ENCODE peak calls at places on chromosomes 16 and 17, in five cellular contexts. One of them, this sample, is unnamed.

GRCh38 chr17:68657166-68657940 is 56.2 kb upstream of the FAM20A start:
- DNase-seq in stomach: no peak
- DNase-seq in prostate gland: no peak
- DNase-seq in body of pancreas: no peak
- DNase-seq in adrenal gland: no peak
- DNase-seq in this sample: no peak

GRCh38 chr16:68416057-68417046 is 32.0 kb downstream of the SMPD3 start:
- DNase-seq in prostate gland: peak; percentile 90
- DNase-seq in adrenal gland: no peak
- DNase-seq in stomach: peak; percentile 66
- DNase-seq in body of pancreas: peak; percentile 79
- DNase-seq in this sample: peak; percentile 69

GRCh38 chr16:27729516-27730304 is 179.8 kb downstream of the KATNIP start:
- DNase-seq in prostate gland: no peak
- DNase-seq in body of pancreas: no peak
- DNase-seq in stomach: no peak
- DNase-seq in adrenal gland: peak; percentile 32
- DNase-seq in this sample: no peak

GRCh38 chr16:88840589-88841215 is 16.0 kb downstream of the GALNS start:
- DNase-seq in adrenal gland: no peak
- DNase-seq in prostate gland: no peak
- DNase-seq in stomach: no peak
- DNase-seq in body of pancreas: no peak
- DNase-seq in this sample: no peak

GRCh38 chr17:16516594-16517018 is 24.6 kb upstream of the LRRC75A start:
- DNase-seq in prostate gland: no peak
- DNase-seq in stomach: no peak
- DNase-seq in adrenal gland: peak; percentile 74
- DNase-seq in body of pancreas: no peak
- DNase-seq in this sample: no peak

GRCh38 chr16:52586159-52586558 is 39.2 kb upstream of the TOX3 start:
- DNase-seq in body of pancreas: no peak
- DNase-seq in stomach: no peak
- DNase-seq in adrenal gland: no peak
- DNase-seq in prostate gland: no peak
- DNase-seq in this sample: no peak

GRCh38 chr17:45264988-45265387 is 3.1 kb upstream of the SPATA32 start:
- DNase-seq in stomach: no peak
- DNase-seq in prostate gland: no peak
- DNase-seq in adrenal gland: no peak
- DNase-seq in body of pancreas: no peak
- DNase-seq in this sample: no peak

GRCh38 chr17:7716901-7717755 is at the start of gene DNAH2:
- DNase-seq in body of pancreas: peak; percentile 87
- DNase-seq in prostate gland: peak; percentile 82
- DNase-seq in stomach: peak; percentile 77
- DNase-seq in adrenal gland: peak; percentile 76
- DNase-seq in this sample: peak; percentile 66

GRCh38 chr17:2906907-2907306 is 110.7 kb downstream of the RAP1GAP2 start:
- DNase-seq in body of pancreas: no peak
- DNase-seq in stomach: no peak
- DNase-seq in prostate gland: no peak
- DNase-seq in adrenal gland: no peak
- DNase-seq in this sample: no peak

GRCh38 chr16:27639588-27640276 is 89.8 kb downstream of the KATNIP start:
- DNase-seq in stomach: no peak
- DNase-seq in body of pancreas: no peak
- DNase-seq in adrenal gland: no peak
- DNase-seq in prostate gland: peak; percentile 33
- DNase-seq in this sample: no peak

GRCh38 chr16:76797457-76797856 is 393.5 kb upstream of the MON1B start:
- DNase-seq in prostate gland: no peak
- DNase-seq in body of pancreas: no peak
- DNase-seq in adrenal gland: no peak
- DNase-seq in stomach: no peak
- DNase-seq in this sample: no peak

GRCh38 chr17:40901981-40902862 is 17.2 kb upstream of the KRT20 start:
- DNase-seq in adrenal gland: no peak
- DNase-seq in prostate gland: peak; percentile 74
- DNase-seq in stomach: no peak
- DNase-seq in body of pancreas: no peak
- DNase-seq in this sample: no peak

GRCh38 chr17:37179893-37180292 is 195.9 kb upstream of the C17orf78 start:
- DNase-seq in body of pancreas: no peak
- DNase-seq in adrenal gland: no peak
- DNase-seq in prostate gland: no peak
- DNase-seq in stomach: no peak
- DNase-seq in this sample: no peak

GRCh38 chr16:87042551-87043272 is 274.5 kb downstream of the C16orf95 start:
- DNase-seq in prostate gland: no peak
- DNase-seq in stomach: no peak
- DNase-seq in body of pancreas: peak; percentile 33
- DNase-seq in adrenal gland: no peak
- DNase-seq in this sample: no peak

GRCh38 chr17:79617304-79617703 is 6.5 kb upstream of the RBFOX3 start:
- DNase-seq in prostate gland: no peak
- DNase-seq in stomach: no peak
- DNase-seq in body of pancreas: no peak
- DNase-seq in adrenal gland: no peak
- DNase-seq in this sample: no peak

GRCh38 chr16:1635070-1635469 is 22.9 kb downstream of the CRAMP1 start:
- DNase-seq in prostate gland: no peak
- DNase-seq in stomach: no peak
- DNase-seq in body of pancreas: no peak
- DNase-seq in adrenal gland: no peak
- DNase-seq in this sample: no peak

GRCh38 chr16:54936086-54936978 is 5.7 kb downstream of the IRX5 start:
- DNase-seq in adrenal gland: no peak
- DNase-seq in body of pancreas: no peak
- DNase-seq in prostate gland: peak; percentile 40
- DNase-seq in stomach: no peak
- DNase-seq in this sample: no peak

GRCh38 chr17:2897605-2898004 is 101.4 kb downstream of the RAP1GAP2 start:
- DNase-seq in stomach: no peak
- DNase-seq in prostate gland: no peak
- DNase-seq in body of pancreas: peak; percentile 79
- DNase-seq in adrenal gland: no peak
- DNase-seq in this sample: no peak

GRCh38 chr16:60605176-60605575 is 1431.1 kb downstream of the CDH8 start:
- DNase-seq in stomach: no peak
- DNase-seq in adrenal gland: no peak
- DNase-seq in body of pancreas: no peak
- DNase-seq in prostate gland: no peak
- DNase-seq in this sample: no peak

GRCh38 chr17:63601439-63602371 is 1.0 kb downstream of the TACO1 start:
- DNase-seq in body of pancreas: no peak
- DNase-seq in prostate gland: no peak
- DNase-seq in stomach: no peak
- DNase-seq in adrenal gland: no peak
- DNase-seq in this sample: peak; percentile 83

GRCh38 chr17:76379646-76380376 is 4.6 kb upstream of the SPHK1 start:
- DNase-seq in stomach: no peak
- DNase-seq in body of pancreas: no peak
- DNase-seq in adrenal gland: no peak
- DNase-seq in prostate gland: no peak
- DNase-seq in this sample: no peak

GRCh38 chr17:76138234-76138895 is 2.7 kb downstream of the FOXJ1 start:
- DNase-seq in body of pancreas: peak; percentile 64
- DNase-seq in prostate gland: no peak
- DNase-seq in adrenal gland: no peak
- DNase-seq in stomach: no peak
- DNase-seq in this sample: no peak

DNA sequence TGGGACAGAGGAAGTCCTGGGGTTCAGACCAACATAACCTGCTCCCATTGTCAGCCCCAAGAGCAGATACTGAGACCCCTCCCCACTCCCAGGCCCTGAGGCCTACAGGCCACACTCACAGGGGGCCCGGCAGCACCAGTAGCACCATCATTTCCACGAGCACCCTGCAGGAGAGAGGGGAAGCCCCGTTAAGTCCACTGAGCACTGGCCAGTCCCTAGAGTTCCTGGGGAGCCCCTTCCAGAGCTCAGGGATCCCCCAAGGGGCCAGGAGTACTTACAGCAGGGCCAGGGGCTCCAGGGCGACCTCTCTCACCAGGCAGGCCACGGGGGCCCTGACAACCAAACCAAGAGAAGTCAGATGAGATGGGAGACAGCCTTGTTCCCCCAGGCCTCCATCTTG is 5.4 kb downstream of the COL1A1 start:
- DNase-seq in adrenal gland: no peak
- DNase-seq in prostate gland: no peak
- DNase-seq in body of pancreas: no peak
- DNase-seq in stomach: no peak
- DNase-seq in this sample: no peak
- H3K4me3 ChIP-seq in adrenal gland: no peak overlapping the region
- H3K4me3 ChIP-seq in prostate gland: no peak overlapping the region
- H3K4me3 ChIP-seq in body of pancreas: no peak overlapping the region
- H3K4me3 ChIP-seq in stomach: no peak overlapping the region
- H3K4me3 ChIP-seq in this sample: no peak overlapping the region

GRCh38 chr16:4450430-4450829 is 24.0 kb downstream of the NMRAL1 start:
- DNase-seq in prostate gland: no peak
- DNase-seq in body of pancreas: no peak
- DNase-seq in stomach: no peak
- DNase-seq in adrenal gland: no peak
- DNase-seq in this sample: no peak
- H3K36me3 ChIP-seq in prostate gland: peaks cover 49% of the 10 kb centered on the region
- H3K36me3 ChIP-seq in body of pancreas: peaks cover 15% of the 10 kb centered on the region
- H3K36me3 ChIP-seq in stomach: peaks cover 100% of the 10 kb centered on the region
- H3K36me3 ChIP-seq in adrenal gland: no peaks in the 10 kb centered on the region
- H3K36me3 ChIP-seq in this sample: peaks cover 54% of the 10 kb centered on the region

DNA sequence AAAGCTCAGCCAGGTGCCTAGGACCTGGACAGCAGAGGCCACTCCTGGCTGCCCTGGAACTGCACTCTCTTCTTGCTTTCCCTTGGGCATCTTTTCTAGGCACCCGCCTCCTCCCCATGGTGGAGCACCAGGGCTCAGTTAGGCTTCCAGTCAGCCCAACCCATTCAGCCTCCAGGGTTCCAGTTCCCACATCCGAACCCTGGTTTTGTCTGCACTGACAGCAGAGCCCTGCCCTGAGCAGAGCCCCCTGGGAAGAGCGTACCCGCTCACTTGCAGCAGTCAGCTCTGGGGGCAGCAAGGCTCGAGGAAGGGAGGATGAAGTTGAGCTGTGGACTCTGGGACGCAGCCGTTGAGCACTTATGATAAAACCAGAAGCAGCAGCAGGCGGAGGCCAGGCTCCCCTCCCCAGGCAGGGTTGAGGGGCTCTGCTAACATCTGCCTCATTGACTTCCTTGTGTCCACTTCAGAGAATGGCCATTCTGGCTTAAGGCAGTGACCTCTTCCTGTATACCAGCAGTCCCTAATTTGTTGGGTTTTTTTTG is 213.2 kb downstream of the NTN1 start:
- DNase-seq in stomach: no peak
- DNase-seq in prostate gland: no peak
- DNase-seq in adrenal gland: no peak
- DNase-seq in body of pancreas: no peak
- DNase-seq in this sample: no peak
- TF ChIP-seq POLR2A in stomach: no peak
- TF ChIP-seq POLR2A in prostate gland: no peak
- TF ChIP-seq POLR2A in adrenal gland: no peak
- TF ChIP-seq POLR2A in body of pancreas: no peak
- TF ChIP-seq POLR2A in this sample: no peak

GRCh38 chr16:81521141-81521626 is 76.6 kb downstream of the CMIP start:
- DNase-seq in body of pancreas: peak; percentile 32
- DNase-seq in prostate gland: no peak
- DNase-seq in adrenal gland: no peak
- DNase-seq in stomach: peak; percentile 44
- DNase-seq in this sample: no peak

GRCh38 chr16:81520151-81520470 is 75.5 kb downstream of the CMIP start:
- DNase-seq in prostate gland: no peak
- DNase-seq in stomach: no peak
- DNase-seq in adrenal gland: no peak
- DNase-seq in body of pancreas: no peak
- DNase-seq in this sample: no peak

GRCh38 chr16:81520560-81521135 is 76.0 kb downstream of the CMIP start:
- DNase-seq in prostate gland: no peak
- DNase-seq in adrenal gland: no peak
- DNase-seq in body of pancreas: no peak
- DNase-seq in stomach: no peak
- DNase-seq in this sample: no peak

GRCh38 chr16:81523387-81524115 is 78.9 kb downstream of the CMIP start:
- DNase-seq in adrenal gland: peak; percentile 94
- DNase-seq in stomach: peak; percentile 62
- DNase-seq in prostate gland: peak; percentile 56
- DNase-seq in body of pancreas: peak; percentile 58
- DNase-seq in this sample: no peak

GRCh38 chr16:81522141-81522701 is 77.6 kb downstream of the CMIP start:
- DNase-seq in stomach: no peak
- DNase-seq in prostate gland: no peak
- DNase-seq in adrenal gland: no peak
- DNase-seq in body of pancreas: no peak
- DNase-seq in this sample: no peak
- H3K4me3 ChIP-seq in stomach: no peak overlapping the region
- H3K4me3 ChIP-seq in prostate gland: no peak overlapping the region
- H3K4me3 ChIP-seq in adrenal gland: no peak overlapping the region
- H3K4me3 ChIP-seq in body of pancreas: no peak overlapping the region
- H3K4me3 ChIP-seq in this sample: no peak overlapping the region